ENCODE peak calls at places on chromosomes 16 and 17, in five cellular contexts. One of them, this sample, is unnamed.

GRCh38 chr16:5906351-5906750 is 808.8 kb upstream of the EEF2KMT start:
- DNase-seq in psoas muscle: no peak
- DNase-seq in mucosa of descending colon: no peak
- DNase-seq in cardiac fibroblast: no peak
- DNase-seq in astrocyte of the spinal cord: no peak
- DNase-seq in this sample: no peak

GRCh38 chr16:23424292-23424958 is 28.6 kb downstream of the COG7 start:
- DNase-seq in psoas muscle: no peak
- DNase-seq in mucosa of descending colon: peak
- DNase-seq in cardiac fibroblast: no peak
- DNase-seq in astrocyte of the spinal cord: no peak
- DNase-seq in this sample: no peak

GRCh38 chr17:13597723-13598347 is 3.9 kb downstream of the HS3ST3A1 start:
- DNase-seq in psoas muscle: no peak
- DNase-seq in mucosa of descending colon: no peak
- DNase-seq in cardiac fibroblast: peak
- DNase-seq in astrocyte of the spinal cord: peak
- DNase-seq in this sample: no peak

GRCh38 chr17:39737761-39738567 is at the start of gene GRB7:
- DNase-seq in psoas muscle: no peak
- DNase-seq in mucosa of descending colon: peak
- DNase-seq in cardiac fibroblast: no peak
- DNase-seq in astrocyte of the spinal cord: no peak
- DNase-seq in this sample: peak

GRCh38 chr17:47615766-47616424 is 33.8 kb upstream of the KPNB1 start:
- DNase-seq in psoas muscle: no peak
- DNase-seq in mucosa of descending colon: no peak
- DNase-seq in cardiac fibroblast: peak
- DNase-seq in astrocyte of the spinal cord: peak
- DNase-seq in this sample: no peak

GRCh38 chr17:42744806-42745617 is at the start of gene EZH1:
- DNase-seq in psoas muscle: peak
- DNase-seq in mucosa of descending colon: peak
- DNase-seq in cardiac fibroblast: peak
- DNase-seq in astrocyte of the spinal cord: peak
- DNase-seq in this sample: peak

GRCh38 chr17:1959871-1960569 is 65.1 kb downstream of the RTN4RL1 start:
- DNase-seq in psoas muscle: no peak
- DNase-seq in mucosa of descending colon: no peak
- DNase-seq in cardiac fibroblast: no peak
- DNase-seq in astrocyte of the spinal cord: no peak
- DNase-seq in this sample: no peak

GRCh38 chr16:84598391-84598750 is 19.5 kb downstream of the COTL1 start:
- DNase-seq in psoas muscle: no peak
- DNase-seq in mucosa of descending colon: no peak
- DNase-seq in cardiac fibroblast: no peak
- DNase-seq in astrocyte of the spinal cord: no peak
- DNase-seq in this sample: no peak

GRCh38 chr16:14529010-14529669 is 100.9 kb downstream of the PARN start:
- DNase-seq in psoas muscle: peak
- DNase-seq in mucosa of descending colon: no peak
- DNase-seq in cardiac fibroblast: peak
- DNase-seq in astrocyte of the spinal cord: peak
- DNase-seq in this sample: peak

GRCh38 chr16:68972720-68973119 is 129.4 kb downstream of the TANGO6 start:
- DNase-seq in psoas muscle: no peak
- DNase-seq in mucosa of descending colon: no peak
- DNase-seq in cardiac fibroblast: peak
- DNase-seq in astrocyte of the spinal cord: peak
- DNase-seq in this sample: no peak

GRCh38 chr16:50741225-50741807 is 570 bp upstream of the CYLD start:
- DNase-seq in psoas muscle: no peak
- DNase-seq in mucosa of descending colon: peak
- DNase-seq in cardiac fibroblast: no peak
- DNase-seq in astrocyte of the spinal cord: no peak
- DNase-seq in this sample: peak

GRCh38 chr17:49783051-49783715 is 5.3 kb upstream of the KAT7 start:
- DNase-seq in psoas muscle: no peak
- DNase-seq in mucosa of descending colon: no peak
- DNase-seq in cardiac fibroblast: no peak
- DNase-seq in astrocyte of the spinal cord: no peak
- DNase-seq in this sample: no peak

GRCh38 chr16:89584768-89585549 is 9.4 kb downstream of the CPNE7 start:
- DNase-seq in psoas muscle: no peak
- DNase-seq in mucosa of descending colon: no peak
- DNase-seq in cardiac fibroblast: no peak
- DNase-seq in astrocyte of the spinal cord: no peak
- DNase-seq in this sample: no peak

GRCh38 chr16:56600398-56600999 is 7.9 kb upstream of the MT2A start:
- DNase-seq in psoas muscle: no peak
- DNase-seq in mucosa of descending colon: no peak
- DNase-seq in cardiac fibroblast: peak
- DNase-seq in astrocyte of the spinal cord: peak
- DNase-seq in this sample: no peak

GRCh38 chr16:77068402-77068801 is 122.6 kb upstream of the MON1B start:
- DNase-seq in psoas muscle: no peak
- DNase-seq in mucosa of descending colon: no peak
- DNase-seq in cardiac fibroblast: no peak
- DNase-seq in astrocyte of the spinal cord: no peak
- DNase-seq in this sample: no peak

GRCh38 chr16:58510776-58511628 is 4.3 kb upstream of the SETD6 start:
- DNase-seq in psoas muscle: no peak
- DNase-seq in mucosa of descending colon: no peak
- DNase-seq in cardiac fibroblast: no peak
- DNase-seq in astrocyte of the spinal cord: no peak
- DNase-seq in this sample: no peak

This sample was measured in right lobe of liver.